ENCODE peak calls at places on chromosomes 2 and 18, in nine cellular contexts. One of them, this sample, is unnamed.

GRCh38 chr2:173217106-173217840 is 137.4 kb upstream of the CDCA7 start:
- DNase-seq in heart left ventricle: no peak
- DNase-seq in GM12892: no peak
- DNase-seq in endothelial cell of umbilical vein: no peak
- DNase-seq in H54: no peak
- DNase-seq in breast epithelium: no peak
- DNase-seq in prostate gland: no peak
- DNase-seq in A549: no peak
- DNase-seq in body of pancreas: no peak
- DNase-seq in this sample: no peak

GRCh38 chr2:188089896-188090295 is 201.8 kb upstream of the GULP1 start:
- DNase-seq in GM12892: no peak
- DNase-seq in body of pancreas: no peak
- DNase-seq in breast epithelium: no peak
- DNase-seq in prostate gland: no peak
- DNase-seq in endothelial cell of umbilical vein: peak
- DNase-seq in A549: no peak
- DNase-seq in H54: no peak
- DNase-seq in heart left ventricle: no peak
- DNase-seq in this sample: no peak

GRCh38 chr2:148674063-148675020 is 29.8 kb downstream of the EPC2 start:
- DNase-seq in GM12892: no peak
- DNase-seq in A549: peak
- DNase-seq in breast epithelium: no peak
- DNase-seq in heart left ventricle: no peak
- DNase-seq in H54: no peak
- DNase-seq in prostate gland: no peak
- DNase-seq in body of pancreas: no peak
- DNase-seq in endothelial cell of umbilical vein: peak
- DNase-seq in this sample: peak

GRCh38 chr2:213152065-213152794 is 818 bp upstream of the IKZF2 start:
- DNase-seq in prostate gland: peak
- DNase-seq in endothelial cell of umbilical vein: peak
- DNase-seq in H54: peak
- DNase-seq in body of pancreas: peak
- DNase-seq in A549: peak
- DNase-seq in breast epithelium: peak
- DNase-seq in GM12892: no peak
- DNase-seq in heart left ventricle: peak
- DNase-seq in this sample: peak

GRCh38 chr2:219155054-219155644 is 5.5 kb downstream of the NHEJ1 start:
- DNase-seq in prostate gland: peak
- DNase-seq in body of pancreas: peak
- DNase-seq in GM12892: peak
- DNase-seq in heart left ventricle: no peak
- DNase-seq in endothelial cell of umbilical vein: peak
- DNase-seq in breast epithelium: no peak
- DNase-seq in A549: peak
- DNase-seq in H54: peak
- DNase-seq in this sample: peak

GRCh38 chr18:13258792-13259385 is 40.3 kb downstream of the LDLRAD4 start:
- DNase-seq in breast epithelium: no peak
- DNase-seq in body of pancreas: no peak
- DNase-seq in endothelial cell of umbilical vein: no peak
- DNase-seq in GM12892: no peak
- DNase-seq in prostate gland: no peak
- DNase-seq in heart left ventricle: no peak
- DNase-seq in H54: no peak
- DNase-seq in A549: no peak
- DNase-seq in this sample: no peak

GRCh38 chr2:153115141-153115540 is 363.4 kb downstream of the RPRM start:
- DNase-seq in heart left ventricle: no peak
- DNase-seq in endothelial cell of umbilical vein: no peak
- DNase-seq in GM12892: no peak
- DNase-seq in A549: no peak
- DNase-seq in breast epithelium: no peak
- DNase-seq in prostate gland: no peak
- DNase-seq in body of pancreas: no peak
- DNase-seq in H54: no peak
- DNase-seq in this sample: no peak

GRCh38 chr18:57959278-57959677 is 84.7 kb upstream of the NEDD4L start:
- DNase-seq in heart left ventricle: no peak
- DNase-seq in prostate gland: no peak
- DNase-seq in body of pancreas: peak
- DNase-seq in A549: peak
- DNase-seq in endothelial cell of umbilical vein: peak
- DNase-seq in GM12892: no peak
- DNase-seq in H54: peak
- DNase-seq in breast epithelium: no peak
- DNase-seq in this sample: peak

GRCh38 chr18:61362511-61362910 is 29.3 kb downstream of the CDH20 start:
- DNase-seq in GM12892: no peak
- DNase-seq in prostate gland: no peak
- DNase-seq in body of pancreas: no peak
- DNase-seq in H54: no peak
- DNase-seq in A549: no peak
- DNase-seq in breast epithelium: no peak
- DNase-seq in heart left ventricle: no peak
- DNase-seq in endothelial cell of umbilical vein: no peak
- DNase-seq in this sample: no peak

DNA sequence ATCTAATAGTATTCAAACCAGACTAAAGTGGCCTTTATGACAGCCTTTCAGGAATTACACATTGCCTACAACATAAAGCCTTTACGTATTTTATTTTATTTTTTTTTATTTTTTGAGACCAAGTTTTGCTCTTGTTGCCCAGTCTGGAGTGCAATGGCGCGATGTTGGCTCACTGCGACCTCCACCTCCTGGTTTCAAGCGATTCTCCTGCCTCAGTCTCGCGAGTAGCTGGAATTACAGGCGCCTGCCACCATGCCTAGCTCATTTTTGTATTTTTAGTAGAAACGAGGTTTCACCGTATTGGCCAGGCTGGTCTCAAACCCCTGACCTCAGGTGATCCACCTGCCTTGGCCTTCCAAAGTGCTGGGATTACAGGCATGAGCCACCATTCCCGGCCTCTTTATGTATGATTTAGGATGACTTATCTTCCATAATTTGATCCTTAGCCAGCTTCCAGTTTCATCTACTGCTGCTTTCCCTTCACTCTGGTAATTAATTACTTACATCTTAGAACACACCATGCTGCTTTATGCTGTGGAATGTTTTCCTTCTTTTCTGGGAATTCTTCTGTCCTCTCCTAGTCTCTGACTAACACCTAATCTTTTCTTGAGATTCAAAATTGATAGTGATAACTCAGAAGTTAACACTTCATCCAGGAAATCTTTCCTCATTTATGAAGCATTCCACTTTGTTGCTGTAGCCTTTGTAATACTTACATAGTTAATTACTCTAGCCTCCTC is 2.6 kb downstream of the USP14 start:
- DNase-seq in A549: no peak
- DNase-seq in H54: no peak
- DNase-seq in GM12892: no peak
- DNase-seq in endothelial cell of umbilical vein: no peak
- DNase-seq in body of pancreas: no peak
- DNase-seq in heart left ventricle: no peak
- DNase-seq in breast epithelium: no peak
- DNase-seq in prostate gland: no peak
- DNase-seq in this sample: no peak
- TF ChIP-seq POLR2A in A549: no peak
- TF ChIP-seq POLR2A in H54: no peak
- TF ChIP-seq POLR2A in GM12892: no peak
- TF ChIP-seq POLR2A in endothelial cell of umbilical vein: no peak
- TF ChIP-seq POLR2A in body of pancreas: no peak
- TF ChIP-seq POLR2A in heart left ventricle: no peak
- TF ChIP-seq POLR2A in breast epithelium: no peak
- TF ChIP-seq POLR2A in prostate gland: no peak
- TF ChIP-seq POLR2A in this sample: no peak

GRCh38 chr18:25349926-25350560 is 1.9 kb downstream of the ZNF521 start:
- DNase-seq in heart left ventricle: peak
- DNase-seq in GM12892: no peak
- DNase-seq in endothelial cell of umbilical vein: no peak
- DNase-seq in prostate gland: no peak
- DNase-seq in breast epithelium: no peak
- DNase-seq in A549: no peak
- DNase-seq in H54: no peak
- DNase-seq in body of pancreas: no peak
- DNase-seq in this sample: peak

GRCh38 chr18:25351280-25351772 is 640 bp downstream of the ZNF521 start:
- DNase-seq in body of pancreas: no peak
- DNase-seq in heart left ventricle: no peak
- DNase-seq in prostate gland: no peak
- DNase-seq in H54: no peak
- DNase-seq in breast epithelium: no peak
- DNase-seq in A549: no peak
- DNase-seq in GM12892: no peak
- DNase-seq in endothelial cell of umbilical vein: no peak
- DNase-seq in this sample: peak

GRCh38 chr18:25350561-25351201 is 1.3 kb downstream of the ZNF521 start:
- DNase-seq in breast epithelium: no peak
- DNase-seq in endothelial cell of umbilical vein: peak
- DNase-seq in heart left ventricle: peak
- DNase-seq in A549: no peak
- DNase-seq in GM12892: peak
- DNase-seq in body of pancreas: no peak
- DNase-seq in H54: no peak
- DNase-seq in prostate gland: no peak
- DNase-seq in this sample: peak

GRCh38 chr18:25348361-25349130 is 3.4 kb downstream of the ZNF521 start:
- DNase-seq in GM12892: no peak
- DNase-seq in heart left ventricle: no peak
- DNase-seq in breast epithelium: no peak
- DNase-seq in prostate gland: no peak
- DNase-seq in endothelial cell of umbilical vein: no peak
- DNase-seq in body of pancreas: no peak
- DNase-seq in H54: no peak
- DNase-seq in A549: no peak
- DNase-seq in this sample: peak

GRCh38 chr18:25349131-25349925 is 2.6 kb downstream of the ZNF521 start:
- DNase-seq in breast epithelium: no peak
- DNase-seq in endothelial cell of umbilical vein: peak
- DNase-seq in body of pancreas: no peak
- DNase-seq in GM12892: peak
- DNase-seq in H54: no peak
- DNase-seq in prostate gland: no peak
- DNase-seq in A549: no peak
- DNase-seq in heart left ventricle: peak
- DNase-seq in this sample: peak
- TF ChIP-seq POLR2A in breast epithelium: no peak
- TF ChIP-seq POLR2A in endothelial cell of umbilical vein: no peak
- TF ChIP-seq POLR2A in body of pancreas: no peak
- TF ChIP-seq POLR2A in GM12892: no peak
- TF ChIP-seq POLR2A in H54: no peak
- TF ChIP-seq POLR2A in prostate gland: no peak
- TF ChIP-seq POLR2A in A549: no peak
- TF ChIP-seq POLR2A in heart left ventricle: no peak
- TF ChIP-seq POLR2A in this sample: no peak

GRCh38 chr2:180979086-180979934 is 1.1 kb upstream of the UBE2E3 start:
- DNase-seq in heart left ventricle: no peak
- DNase-seq in endothelial cell of umbilical vein: peak
- DNase-seq in prostate gland: no peak
- DNase-seq in body of pancreas: peak
- DNase-seq in breast epithelium: no peak
- DNase-seq in H54: peak
- DNase-seq in GM12892: no peak
- DNase-seq in A549: no peak
- DNase-seq in this sample: peak

GRCh38 chr2:180979935-180980184 is 545 bp upstream of the UBE2E3 start:
- DNase-seq in breast epithelium: no peak
- DNase-seq in A549: no peak
- DNase-seq in GM12892: no peak
- DNase-seq in H54: no peak
- DNase-seq in endothelial cell of umbilical vein: no peak
- DNase-seq in prostate gland: no peak
- DNase-seq in body of pancreas: no peak
- DNase-seq in heart left ventricle: no peak
- DNase-seq in this sample: no peak

GRCh38 chr2:180980943-180981898 is 816 bp downstream of the UBE2E3 start:
- DNase-seq in prostate gland: peak
- DNase-seq in body of pancreas: no peak
- DNase-seq in endothelial cell of umbilical vein: peak
- DNase-seq in breast epithelium: no peak
- DNase-seq in heart left ventricle: peak
- DNase-seq in A549: no peak
- DNase-seq in GM12892: peak
- DNase-seq in H54: peak
- DNase-seq in this sample: peak

GRCh38 chr2:180983468-180984388 is 3.3 kb downstream of the UBE2E3 start:
- DNase-seq in H54: no peak
- DNase-seq in prostate gland: peak
- DNase-seq in GM12892: no peak
- DNase-seq in A549: peak
- DNase-seq in breast epithelium: no peak
- DNase-seq in body of pancreas: peak
- DNase-seq in endothelial cell of umbilical vein: peak
- DNase-seq in heart left ventricle: no peak
- DNase-seq in this sample: peak

DNA sequence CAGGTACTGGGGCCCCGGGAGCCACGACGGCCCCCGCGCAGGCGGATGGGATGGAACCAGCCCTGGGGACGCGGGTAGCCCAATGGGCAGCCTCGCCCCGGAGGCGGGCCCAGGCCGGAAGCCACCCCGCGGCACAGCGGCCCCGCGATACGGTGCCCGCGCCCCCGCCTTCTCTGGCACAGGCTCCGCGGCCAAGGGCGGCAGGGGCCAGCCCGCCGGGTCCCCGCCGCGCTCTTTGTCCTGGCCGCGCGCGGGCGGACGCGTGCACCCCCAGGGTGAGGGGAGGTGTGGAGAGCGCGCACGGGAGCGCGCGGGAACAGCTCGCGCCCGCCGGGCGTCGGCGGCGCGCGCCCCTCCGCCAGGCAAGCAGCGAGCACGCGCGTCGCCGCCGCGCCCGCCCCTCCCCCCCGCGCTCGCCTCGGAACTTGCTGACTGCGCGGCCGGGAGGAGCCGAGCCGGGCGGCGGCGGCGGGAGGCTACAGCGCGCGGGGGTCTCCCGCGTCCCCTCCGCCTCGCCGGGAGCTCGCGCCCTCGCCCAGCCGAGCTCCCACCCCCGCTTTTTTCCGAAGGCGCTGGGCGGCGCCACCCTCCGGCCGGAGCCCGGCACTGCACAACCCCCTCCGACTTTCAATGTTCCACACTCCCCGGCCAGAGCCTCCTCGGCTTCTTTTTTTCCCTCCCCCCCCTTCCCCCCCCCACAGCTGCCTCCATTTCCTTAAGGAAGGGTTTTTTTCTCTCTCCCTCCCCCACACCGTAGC is at the start of gene UBE2E3:
- DNase-seq in GM12892: peak
- DNase-seq in H54: peak
- DNase-seq in A549: peak
- DNase-seq in breast epithelium: peak
- DNase-seq in endothelial cell of umbilical vein: peak
- DNase-seq in heart left ventricle: peak
- DNase-seq in prostate gland: peak
- DNase-seq in body of pancreas: peak
- DNase-seq in this sample: peak
- TF ChIP-seq POLR2A in GM12892: peak
- TF ChIP-seq POLR2A in H54: peak
- TF ChIP-seq POLR2A in A549: peak
- TF ChIP-seq POLR2A in breast epithelium: no peak
- TF ChIP-seq POLR2A in endothelial cell of umbilical vein: peak
- TF ChIP-seq POLR2A in heart left ventricle: peak
- TF ChIP-seq POLR2A in prostate gland: peak
- TF ChIP-seq POLR2A in body of pancreas: peak
- TF ChIP-seq POLR2A in this sample: peak

GRCh38 chr2:237687666-237688065 is 60.3 kb downstream of the LRRFIP1 start:
- DNase-seq in endothelial cell of umbilical vein: no peak
- DNase-seq in prostate gland: no peak
- DNase-seq in A549: no peak
- DNase-seq in breast epithelium: no peak
- DNase-seq in heart left ventricle: peak
- DNase-seq in body of pancreas: peak
- DNase-seq in H54: peak
- DNase-seq in GM12892: peak
- DNase-seq in this sample: peak
- TF ChIP-seq POLR2A in endothelial cell of umbilical vein: no peak
- TF ChIP-seq POLR2A in prostate gland: peak
- TF ChIP-seq POLR2A in A549: no peak
- TF ChIP-seq POLR2A in breast epithelium: no peak
- TF ChIP-seq POLR2A in heart left ventricle: no peak
- TF ChIP-seq POLR2A in body of pancreas: no peak
- TF ChIP-seq POLR2A in H54: no peak
- TF ChIP-seq POLR2A in GM12892: no peak
- TF ChIP-seq POLR2A in this sample: no peak